ENCODE peak calls at places on chromosomes 2 and 18, in four cellular contexts. P is brain microvascular endothelial cell, R is cardiac muscle cell, U is mammary epithelial cell. K is an unnamed sample.

GRCh38 chr2:177604291-177605065 is 211.9 kb downstream of the AGPS start:
- DNase-seq in P (peak), R (peak), U (peak), K (no peak)

GRCh38 chr18:29181151-29181901 is 1004.4 kb upstream of the CDH2 start:
- DNase-seq in P (peak), R (peak), U (peak), K (no peak)

GRCh38 chr2:219733106-219733505 is 105.7 kb downstream of the SLC4A3 start:
- DNase-seq in P (no peak), R (no peak), U (peak), K (no peak)

GRCh38 chr18:77905011-77905410 is 655.4 kb downstream of the GALR1 start:
- DNase-seq in P (no peak), R (no peak), U (no peak), K (no peak)

GRCh38 chr2:109166811-109167210 is 37.8 kb downstream of the SH3RF3 start:
- DNase-seq in P (peak), R (peak), U (peak), K (no peak)

GRCh38 chr2:15180379-15180778 is 380.8 kb downstream of the NBAS start:
- DNase-seq in P (no peak), R (no peak), U (no peak), K (no peak)

GRCh38 chr18:43049021-43049420 is 66.5 kb downstream of the RIT2 start:
- DNase-seq in P (peak), R (peak), U (no peak), K (no peak)

GRCh38 chr2:16774091-16774490 is 108.5 kb upstream of the CYRIA start:
- DNase-seq in P (no peak), R (peak), U (no peak), K (no peak)

GRCh38 chr2:9658972-9659371 is 28.2 kb upstream of the YWHAQ start:
- DNase-seq in P (peak), R (peak), U (peak), K (peak)

GRCh38 chr2:239121600-239122012 is 273.7 kb downstream of the TWIST2 start:
- DNase-seq in P (no peak), R (no peak), U (no peak), K (no peak)

GRCh38 chr18:50917021-50917420 is 38.1 kb downstream of the ME2 start:
- DNase-seq in P (no peak), R (no peak), U (no peak), K (no peak)

GRCh38 chr18:46343940-46344372 is 239.8 kb downstream of the HAUS1 start:
- DNase-seq in P (no peak), R (no peak), U (peak), K (no peak)

GRCh38 chr2:58110765-58111164 is 64.2 kb downstream of the VRK2 start:
- DNase-seq in P (no peak), R (no peak), U (no peak), K (no peak)

GRCh38 chr18:74897971-74898657 is 300.4 kb downstream of the ZNF407 start:
- DNase-seq in P (peak), R (peak), U (peak), K (no peak)

GRCh38 chr2:99890616-99891259 is 251.7 kb downstream of the AFF3 start:
- DNase-seq in P (no peak), R (no peak), U (no peak), K (no peak)

GRCh38 chr2:190477563-190478454 is 56.7 kb downstream of the NEMP2 start:
- DNase-seq in P (no peak), R (peak), U (no peak), K (no peak)

GRCh38 chr18:74617486-74617885 is 19.8 kb downstream of the ZNF407 start:
- DNase-seq in P (no peak), R (no peak), U (no peak), K (no peak)

GRCh38 chr18:59712311-59712710 is 15.1 kb upstream of the CCBE1 start:
- DNase-seq in P (no peak), R (no peak), U (no peak), K (no peak)
- H3K27ac ChIP-seq in P (no peak), R (no peak), U (no peak), K (no peak)

GRCh38 chr2:102020596-102021170 is 28.9 kb downstream of the IL1R2 start:
- DNase-seq in P (peak), R (peak), U (peak), K (no peak)
- H3K27ac ChIP-seq in P (peak), R (no peak), U (no peak), K (no peak)

GRCh38 chr2:105753380-105753779 is 8.7 kb downstream of the NCK2 start:
- DNase-seq in P (no peak), R (no peak), U (no peak), K (no peak)
- H3K27ac ChIP-seq in P (no peak), R (no peak), U (no peak), K (no peak)

DNA sequence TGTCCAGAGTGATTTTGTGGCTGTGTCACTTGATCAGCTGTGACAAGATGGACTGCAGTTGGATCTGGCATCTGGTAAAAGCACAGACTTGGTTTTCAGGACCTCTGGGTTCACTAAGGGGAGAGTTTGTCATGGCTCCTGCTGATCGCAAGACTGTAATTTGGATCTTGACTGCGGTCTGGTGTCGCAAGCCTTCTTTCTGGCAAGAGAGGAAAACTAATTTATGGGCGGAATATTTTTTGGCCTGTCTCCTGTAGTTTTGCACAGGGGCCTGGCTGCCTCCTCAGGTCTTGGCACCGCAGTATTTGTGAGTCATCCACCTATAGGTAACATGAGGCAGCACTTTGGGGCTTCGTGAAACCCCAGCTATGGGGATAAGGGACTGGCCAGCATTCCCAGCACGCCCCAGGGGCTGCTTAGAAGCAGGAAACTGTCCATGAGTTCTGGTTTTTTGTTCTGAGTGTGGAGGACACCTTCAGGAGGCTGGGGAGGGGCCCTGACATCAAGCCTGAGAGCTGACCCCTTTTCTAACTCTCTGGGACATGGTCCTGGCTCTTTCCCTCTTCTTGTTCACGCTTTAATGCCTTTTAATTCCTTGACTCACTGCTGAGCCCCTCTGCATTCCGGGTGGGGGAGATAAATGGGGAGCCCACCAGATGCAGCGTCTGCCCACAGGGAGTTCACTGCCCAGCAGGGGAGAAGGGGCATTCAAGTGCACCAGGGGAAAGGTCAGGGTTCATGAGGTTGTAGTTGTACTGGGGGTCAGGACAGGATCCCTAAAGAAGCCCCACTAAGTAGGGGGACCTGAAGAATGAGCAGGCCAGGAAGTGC is 12.2 kb downstream of the SH3BP4 start:
- DNase-seq in P (no peak), R (peak), U (peak), K (no peak)
- H3K27ac ChIP-seq in P (no peak), R (peak), U (peak), K (no peak)

GRCh38 chr18:35444636-35445035 is 53.1 kb downstream of the INO80C start:
- DNase-seq in P (no peak), R (no peak), U (no peak), K (no peak)
- H3K27ac ChIP-seq in P (no peak), R (no peak), U (no peak), K (no peak)